ENCODE peak calls at places on chromosomes 2 and 18, in five cellular contexts. M, Q, W, X and P are unnamed samples.

GRCh38 chr18:2406544-2406943 is 164.8 kb downstream of the METTL4 start:
- DNase-seq in Q (no peak), W (peak), M (no peak), X (no peak), P (no peak)

GRCh38 chr2:82487354-82487753 is 1971.7 kb downstream of the SUCLG1 start:
- DNase-seq in W (no peak), M (no peak), X (no peak), Q (no peak), P (no peak)

GRCh38 chr2:25314514-25315315 is 27.0 kb downstream of the DNMT3A start:
- DNase-seq in Q (peak), X (peak), W (no peak), M (peak), P (peak)

GRCh38 chr18:3655637-3656050 is 205.7 kb downstream of the TGIF1 start:
- DNase-seq in Q (no peak), W (no peak), X (no peak), M (no peak), P (no peak)

GRCh38 chr2:61510674-61511671 is 27.2 kb downstream of the XPO1 start:
- DNase-seq in X (no peak), M (no peak), Q (no peak), W (no peak), P (no peak)

GRCh38 chr18:75290737-75291358 is 80.3 kb downstream of the TSHZ1 start:
- DNase-seq in X (no peak), W (no peak), M (no peak), Q (no peak), P (no peak)

GRCh38 chr2:165872101-165872791 is 78.2 kb upstream of the GALNT3 start:
- DNase-seq in X (no peak), Q (no peak), W (peak), M (no peak), P (no peak)

GRCh38 chr2:149611100-149611820 is 23.7 kb upstream of the MMADHC start:
- DNase-seq in W (no peak), X (no peak), M (no peak), Q (no peak), P (no peak)

GRCh38 chr2:10919776-10920606 is 8.3 kb downstream of the KCNF1 start:
- DNase-seq in Q (no peak), W (no peak), M (no peak), X (no peak), P (no peak)

GRCh38 chr2:218392891-218393462 is 6.7 kb upstream of the CTDSP1 start:
- DNase-seq in M (no peak), Q (no peak), W (no peak), X (no peak), P (peak)

GRCh38 chr2:206250041-206250897 is 24.2 kb upstream of the ZDBF2 start:
- DNase-seq in W (no peak), X (no peak), Q (no peak), M (peak), P (no peak)

GRCh38 chr2:84033347-84033974 is 425.6 kb downstream of the SUCLG1 start:
- DNase-seq in X (no peak), Q (no peak), W (no peak), M (no peak), P (no peak)

GRCh38 chr2:163735692-163736432 is at the start of gene FIGN:
- DNase-seq in X (peak), M (no peak), W (peak), Q (peak), P (peak)

GRCh38 chr2:9213477-9214051 is 7.0 kb downstream of the ASAP2 start:
- DNase-seq in M (no peak), X (no peak), W (no peak), Q (no peak), P (no peak)

GRCh38 chr2:171482308-171482707 is 40.0 kb upstream of the CYBRD1 start:
- DNase-seq in Q (no peak), X (no peak), W (no peak), M (no peak), P (no peak)

GRCh38 chr2:72936669-72937355 is 19.5 kb downstream of the EMX1 start:
- DNase-seq in M (no peak), X (no peak), W (no peak), Q (no peak), P (no peak)

GRCh38 chr2:174778479-174778962 is 14.2 kb upstream of the CHRNA1 start:
- DNase-seq in Q (no peak), W (peak), M (peak), X (peak), P (peak)

GRCh38 chr2:160085662-160086061 is 23.2 kb upstream of the PLA2R1 start:
- DNase-seq in W (no peak), X (no peak), M (no peak), Q (no peak), P (no peak)

GRCh38 chr18:72161686-72162085 is 382.5 kb downstream of the CBLN2 start:
- DNase-seq in M (no peak), X (no peak), Q (no peak), W (peak), P (no peak)

GRCh38 chr2:132608222-132608795 is 61.7 kb downstream of the LYPD1 start:
- DNase-seq in Q (no peak), W (no peak), M (no peak), X (no peak), P (no peak)

GRCh38 chr18:62555135-62555534 is 32.3 kb downstream of the ZCCHC2 start:
- DNase-seq in M (no peak), X (no peak), Q (no peak), W (peak), P (no peak)

GRCh38 chr2:69668598-69668997 is 25.1 kb upstream of the AAK1 start:
- DNase-seq in W (no peak), X (no peak), M (no peak), Q (no peak), P (no peak)